ENCODE peak calls at places on chromosomes 7 and 10, in six cellular contexts. Z is CD4-positive, alpha-beta T cell; P is tibial artery; E is A673; F is suprapubic skin; Q is heart left ventricle. D is an unnamed sample.

GRCh38 chr10:14056545-14057332 is 274.0 kb downstream of the FRMD4A start:
- DNase-seq in Z (no peak), P (no peak), E (no peak), F (no peak), Q (no peak), D (peak; percentile 92)

GRCh38 chr10:12241810-12242529 is 46.0 kb downstream of the CDC123 start:
- DNase-seq in Z (no peak), P (no peak), E (peak; percentile 83), F (no peak), Q (peak; percentile 54), D (peak; percentile 66)

GRCh38 chr10:99984635-99985034 is 25.1 kb downstream of the DNMBP start:
- DNase-seq in Z (no peak), P (no peak), E (no peak), F (no peak), Q (no peak), D (no peak)

GRCh38 chr10:3625959-3626751 is 158.9 kb downstream of the KLF6 start:
- DNase-seq in Z (no peak), P (no peak), E (no peak), F (no peak), Q (no peak), D (peak; percentile 80)

GRCh38 chr7:13639416-13639815 is 350.1 kb downstream of the ETV1 start:
- DNase-seq in Z (no peak), P (no peak), E (no peak), F (no peak), Q (no peak), D (no peak)

GRCh38 chr7:112361154-112361553 is 89.1 kb upstream of the IFRD1 start:
- DNase-seq in Z (no peak), P (no peak), E (no peak), F (no peak), Q (no peak), D (no peak)

GRCh38 chr10:124079864-124080263 is 13.5 kb downstream of the CHST15 start:
- DNase-seq in Z (no peak), P (no peak), E (no peak), F (no peak), Q (no peak), D (no peak)

GRCh38 chr7:50650057-50650664 is 85.0 kb upstream of the DDC start:
- DNase-seq in Z (no peak), P (peak; percentile 34), E (no peak), F (no peak), Q (no peak), D (no peak)

GRCh38 chr10:7767209-7767608 is 20.6 kb downstream of the KIN start:
- DNase-seq in Z (no peak), P (no peak), E (no peak), F (no peak), Q (no peak), D (peak; percentile 88)

GRCh38 chr10:62873866-62874265 is 57.7 kb upstream of the EGR2 start:
- DNase-seq in Z (no peak), P (no peak), E (no peak), F (no peak), Q (no peak), D (no peak)

GRCh38 chr7:27186450-27187157 is 1.6 kb upstream of the HOXA11 start:
- DNase-seq in Z (no peak), P (peak; percentile 35), E (no peak), F (peak; percentile 16), Q (no peak), D (no peak)

DNA sequence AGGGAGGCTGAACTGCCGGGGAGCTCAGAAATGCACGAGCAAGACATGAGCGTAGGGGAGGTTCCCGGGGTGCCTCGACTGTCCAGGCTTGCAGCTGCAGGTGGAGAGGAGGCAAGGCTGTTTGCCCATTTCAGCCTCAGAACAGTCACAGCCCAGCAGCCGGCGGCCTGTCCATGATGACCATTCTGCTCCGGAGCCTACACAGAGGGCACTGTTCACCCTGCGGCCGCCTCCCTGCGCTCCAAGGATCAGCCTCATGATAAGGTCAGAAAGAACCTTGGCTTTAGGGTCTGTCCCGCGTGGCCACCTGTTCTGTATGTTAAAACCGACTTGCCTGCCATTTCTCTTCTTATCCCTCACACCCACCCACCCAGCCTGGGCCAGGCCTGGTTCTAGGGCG is 21.9 kb upstream of the CFAP46 start:
- DNase-seq in Z (no peak), P (no peak), E (no peak), F (no peak), Q (no peak), D (no peak)
- H3K27ac ChIP-seq in Z (no peak overlapping the region), P (no peak overlapping the region), E (no peak overlapping the region), F (no peak overlapping the region), Q (no peak overlapping the region), D (no peak overlapping the region)

DNA sequence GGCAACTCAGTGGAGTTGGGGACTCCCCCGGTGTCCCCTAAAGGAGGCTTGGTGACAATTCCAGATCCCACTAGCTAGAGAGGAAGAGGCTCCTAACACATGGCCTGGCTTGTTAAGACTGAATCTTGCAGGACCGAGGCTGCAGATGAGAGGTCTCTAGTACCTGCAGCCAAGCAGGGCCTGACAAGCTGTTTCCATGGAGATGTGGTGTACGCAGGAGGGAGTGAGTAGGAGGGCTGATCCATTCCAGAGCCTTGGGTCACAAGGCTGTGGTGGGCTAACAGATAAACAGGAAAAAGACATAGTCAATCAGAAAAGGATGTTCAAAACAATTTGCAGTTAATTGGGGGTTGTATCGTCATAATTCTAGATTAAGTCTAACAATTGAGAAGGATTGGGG is 77.3 kb upstream of the MKLN1 start:
- DNase-seq in Z (no peak), P (no peak), E (no peak), F (no peak), Q (no peak), D (no peak)
- TF ChIP-seq CTCF in Z (no peak), P (no peak), E (no peak), F (no peak), Q (no peak), D (no peak)

GRCh38 chr7:155558351-155558750 is 12.0 kb upstream of the CNPY1 start:
- DNase-seq in Z (no peak), P (no peak), E (no peak), F (no peak), Q (no peak), D (no peak)
- H3K27me3 ChIP-seq in Z (peaks cover 8% of the 10 kb centered on the region), P (peaks cover 43% of the 10 kb centered on the region), E (peaks cover 3% of the 10 kb centered on the region), F (peaks cover 32% of the 10 kb centered on the region), Q (peaks cover 9% of the 10 kb centered on the region), D (no peaks in the 10 kb centered on the region)

GRCh38 chr10:15300145-15300544 is 70.9 kb downstream of the FAM171A1 start:
- DNase-seq in Z (no peak), P (no peak), E (no peak), F (no peak), Q (no peak), D (no peak)
- H3K27ac ChIP-seq in Z (no peak overlapping the region), P (no peak overlapping the region), E (no peak overlapping the region), F (no peak overlapping the region), Q (no peak overlapping the region), D (no peak overlapping the region)